ENCODE peak calls at places on chromosomes 11 and 22, in six cellular contexts. One of them, this sample, is unnamed.
A peak's percentile ranks its signal among the peaks of the same experiment; 100 is the strongest.

GRCh38 chr11:88629496-88629895 is 292.0 kb upstream of the CTSC start:
- DNase-seq in H54: no peak
- DNase-seq in A549: no peak
- DNase-seq in esophagus squamous epithelium: no peak
- DNase-seq in body of pancreas: no peak
- DNase-seq in right lobe of liver: no peak
- DNase-seq in this sample: no peak

GRCh38 chr11:59187587-59187986 is 15.7 kb downstream of the DTX4 start:
- DNase-seq in H54: no peak
- DNase-seq in A549: no peak
- DNase-seq in esophagus squamous epithelium: peak; percentile 16
- DNase-seq in body of pancreas: peak; percentile 29
- DNase-seq in right lobe of liver: peak; percentile 62
- DNase-seq in this sample: no peak

GRCh38 chr11:61477734-61478148 is 30.8 kb upstream of the LRRC10B start:
- DNase-seq in H54: peak; percentile 50
- DNase-seq in A549: peak; percentile 37
- DNase-seq in esophagus squamous epithelium: no peak
- DNase-seq in body of pancreas: peak; percentile 38
- DNase-seq in right lobe of liver: no peak
- DNase-seq in this sample: peak; percentile 75

GRCh38 chr11:130168105-130168504 is 8.5 kb downstream of the ST14 start:
- DNase-seq in H54: no peak
- DNase-seq in A549: no peak
- DNase-seq in esophagus squamous epithelium: no peak
- DNase-seq in body of pancreas: no peak
- DNase-seq in right lobe of liver: no peak
- DNase-seq in this sample: no peak

GRCh38 chr22:32265882-32266767 is 11.0 kb upstream of the SLC5A4 start:
- DNase-seq in H54: peak; percentile 24
- DNase-seq in A549: peak; percentile 60
- DNase-seq in esophagus squamous epithelium: no peak
- DNase-seq in body of pancreas: peak; percentile 78
- DNase-seq in right lobe of liver: peak; percentile 64
- DNase-seq in this sample: peak; percentile 88

GRCh38 chr11:44030276-44030932 is 17.4 kb upstream of the ACCSL start:
- DNase-seq in H54: no peak
- DNase-seq in A549: no peak
- DNase-seq in esophagus squamous epithelium: no peak
- DNase-seq in body of pancreas: peak; percentile 28
- DNase-seq in right lobe of liver: no peak
- DNase-seq in this sample: no peak

GRCh38 chr22:17774206-17774927 is at the start of gene BID:
- DNase-seq in H54: peak; percentile 35
- DNase-seq in A549: no peak
- DNase-seq in esophagus squamous epithelium: no peak
- DNase-seq in body of pancreas: peak; percentile 11
- DNase-seq in right lobe of liver: peak; percentile 81
- DNase-seq in this sample: peak; percentile 80

GRCh38 chr11:128462802-128463385 is 124.5 kb downstream of the ETS1 start:
- DNase-seq in H54: no peak
- DNase-seq in A549: no peak
- DNase-seq in esophagus squamous epithelium: no peak
- DNase-seq in body of pancreas: no peak
- DNase-seq in right lobe of liver: no peak
- DNase-seq in this sample: no peak

GRCh38 chr11:115941044-115941443 is 436.8 kb upstream of the CADM1 start:
- DNase-seq in H54: no peak
- DNase-seq in A549: no peak
- DNase-seq in esophagus squamous epithelium: no peak
- DNase-seq in body of pancreas: no peak
- DNase-seq in right lobe of liver: no peak
- DNase-seq in this sample: no peak

GRCh38 chr11:5605849-5606248 is 9.4 kb downstream of the TRIM6 start:
- DNase-seq in H54: peak; percentile 42
- DNase-seq in A549: no peak
- DNase-seq in esophagus squamous epithelium: no peak
- DNase-seq in body of pancreas: no peak
- DNase-seq in right lobe of liver: no peak
- DNase-seq in this sample: no peak

GRCh38 chr11:8871283-8871775 is 39.7 kb upstream of the AKIP1 start:
- DNase-seq in H54: peak; percentile 68
- DNase-seq in A549: peak; percentile 73
- DNase-seq in esophagus squamous epithelium: peak; percentile 1
- DNase-seq in body of pancreas: peak; percentile 56
- DNase-seq in right lobe of liver: no peak
- DNase-seq in this sample: no peak

GRCh38 chr11:130945945-130946344 is 29.7 kb upstream of the SNX19 start:
- DNase-seq in H54: no peak
- DNase-seq in A549: no peak
- DNase-seq in esophagus squamous epithelium: no peak
- DNase-seq in body of pancreas: no peak
- DNase-seq in right lobe of liver: no peak
- DNase-seq in this sample: no peak

GRCh38 chr11:110801328-110801727 is 89.1 kb upstream of the ARHGAP20 start:
- DNase-seq in H54: no peak
- DNase-seq in A549: no peak
- DNase-seq in esophagus squamous epithelium: no peak
- DNase-seq in body of pancreas: no peak
- DNase-seq in right lobe of liver: no peak
- DNase-seq in this sample: no peak

GRCh38 chr11:8092587-8093424 is 11.8 kb downstream of the TUB start:
- DNase-seq in H54: peak; percentile 94
- DNase-seq in A549: peak; percentile 66
- DNase-seq in esophagus squamous epithelium: no peak
- DNase-seq in body of pancreas: peak; percentile 76
- DNase-seq in right lobe of liver: no peak
- DNase-seq in this sample: no peak

GRCh38 chr11:40722179-40722795 is 737.2 kb downstream of the LRRC4C start:
- DNase-seq in H54: peak; percentile 13
- DNase-seq in A549: peak; percentile 51
- DNase-seq in esophagus squamous epithelium: no peak
- DNase-seq in body of pancreas: peak; percentile 13
- DNase-seq in right lobe of liver: no peak
- DNase-seq in this sample: no peak

GRCh38 chr11:96267001-96267489 is 76.0 kb downstream of the MAML2 start:
- DNase-seq in H54: no peak
- DNase-seq in A549: no peak
- DNase-seq in esophagus squamous epithelium: no peak
- DNase-seq in body of pancreas: no peak
- DNase-seq in right lobe of liver: no peak
- DNase-seq in this sample: no peak

GRCh38 chr11:10139656-10140055 is 154.4 kb downstream of the SBF2 start:
- DNase-seq in H54: peak; percentile 23
- DNase-seq in A549: peak; percentile 12
- DNase-seq in esophagus squamous epithelium: no peak
- DNase-seq in body of pancreas: no peak
- DNase-seq in right lobe of liver: no peak
- DNase-seq in this sample: no peak

GRCh38 chr11:112051768-112052167 is 22.0 kb downstream of the PIH1D2 start:
- DNase-seq in H54: no peak
- DNase-seq in A549: no peak
- DNase-seq in esophagus squamous epithelium: no peak
- DNase-seq in body of pancreas: no peak
- DNase-seq in right lobe of liver: no peak
- DNase-seq in this sample: no peak

GRCh38 chr22:35995772-35996171 is 32.9 kb downstream of the RBFOX2 start:
- DNase-seq in H54: peak; percentile 15
- DNase-seq in A549: no peak
- DNase-seq in esophagus squamous epithelium: no peak
- DNase-seq in body of pancreas: peak; percentile 49
- DNase-seq in right lobe of liver: no peak
- DNase-seq in this sample: no peak

GRCh38 chr11:81887671-81888070 is 846.0 kb downstream of the FAM181B start:
- DNase-seq in H54: no peak
- DNase-seq in A549: no peak
- DNase-seq in esophagus squamous epithelium: no peak
- DNase-seq in body of pancreas: no peak
- DNase-seq in right lobe of liver: no peak
- DNase-seq in this sample: no peak

GRCh38 chr22:16559056-16559955 is 33.3 kb downstream of the CCT8L2 start:
- DNase-seq in H54: no peak
- DNase-seq in A549: no peak
- DNase-seq in esophagus squamous epithelium: no peak
- DNase-seq in body of pancreas: no peak
- DNase-seq in right lobe of liver: no peak
- DNase-seq in this sample: no peak

GRCh38 chr11:123298488-123299447 is 103.7 kb upstream of the CLMP start:
- DNase-seq in H54: no peak
- DNase-seq in A549: no peak
- DNase-seq in esophagus squamous epithelium: no peak
- DNase-seq in body of pancreas: no peak
- DNase-seq in right lobe of liver: no peak
- DNase-seq in this sample: no peak

GRCh38 chr22:22748297-22748743 is 103.9 kb downstream of the GGTLC2 start:
- DNase-seq in H54: no peak
- DNase-seq in A549: peak; percentile 51
- DNase-seq in esophagus squamous epithelium: no peak
- DNase-seq in body of pancreas: peak; percentile 59
- DNase-seq in right lobe of liver: no peak
- DNase-seq in this sample: peak; percentile 63

GRCh38 chr11:64553554-64554201 is 37.3 kb upstream of the SLC22A12 start:
- DNase-seq in H54: peak; percentile 65
- DNase-seq in A549: peak; percentile 43
- DNase-seq in esophagus squamous epithelium: no peak
- DNase-seq in body of pancreas: peak; percentile 69
- DNase-seq in right lobe of liver: peak; percentile 33
- DNase-seq in this sample: peak; percentile 57

GRCh38 chr11:93542753-93543246 is 391 bp downstream of the SMCO4 start:
- DNase-seq in H54: no peak
- DNase-seq in A549: no peak
- DNase-seq in esophagus squamous epithelium: no peak
- DNase-seq in body of pancreas: no peak
- DNase-seq in right lobe of liver: peak; percentile 68
- DNase-seq in this sample: no peak

GRCh38 chr11:93545566-93545965 is 2.4 kb upstream of the SMCO4 start:
- DNase-seq in H54: no peak
- DNase-seq in A549: no peak
- DNase-seq in esophagus squamous epithelium: no peak
- DNase-seq in body of pancreas: no peak
- DNase-seq in right lobe of liver: no peak
- DNase-seq in this sample: no peak

GRCh38 chr11:93541154-93541553 is 2.0 kb downstream of the SMCO4 start:
- DNase-seq in H54: no peak
- DNase-seq in A549: no peak
- DNase-seq in esophagus squamous epithelium: no peak
- DNase-seq in body of pancreas: no peak
- DNase-seq in right lobe of liver: no peak
- DNase-seq in this sample: no peak

GRCh38 chr11:93541884-93542752 is 1.1 kb downstream of the SMCO4 start:
- DNase-seq in H54: peak; percentile 30
- DNase-seq in A549: peak; percentile 58
- DNase-seq in esophagus squamous epithelium: no peak
- DNase-seq in body of pancreas: peak; percentile 53
- DNase-seq in right lobe of liver: peak; percentile 70
- DNase-seq in this sample: peak; percentile 58

DNA sequence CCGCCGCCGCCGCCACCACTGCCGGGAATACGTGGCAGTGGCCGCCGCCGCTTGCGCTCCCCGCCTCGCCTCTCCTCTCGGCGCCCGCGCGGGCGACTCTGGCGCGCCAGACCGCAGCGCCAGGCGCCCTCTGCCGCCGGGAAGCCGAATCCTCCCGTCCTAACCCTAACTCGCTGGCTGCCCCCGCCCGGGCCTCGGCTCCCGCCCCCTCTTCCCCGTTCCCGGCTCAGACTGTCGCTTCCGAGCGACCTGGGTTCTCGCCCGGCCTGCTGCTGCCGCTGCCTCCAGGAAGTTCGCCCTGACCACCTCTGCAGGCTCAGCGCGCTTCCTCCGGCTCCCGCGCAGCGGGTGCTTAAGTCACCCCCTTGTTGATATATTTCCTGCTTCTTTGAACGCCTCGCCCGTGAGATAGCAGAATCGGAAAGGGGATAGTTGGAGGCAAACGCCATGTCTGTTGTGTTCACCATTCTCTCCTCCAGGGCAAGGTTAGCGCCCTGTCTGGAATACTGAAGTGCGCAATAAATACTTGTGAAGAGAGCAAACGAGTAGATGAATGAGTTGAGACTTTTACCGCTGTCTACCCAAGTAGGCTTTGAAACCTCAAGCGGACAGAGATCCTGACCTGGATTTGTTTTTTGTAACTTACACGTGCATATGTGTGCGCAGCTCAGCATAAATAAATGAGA is at the start of gene SMCO4:
- DNase-seq in H54: peak; percentile 68
- DNase-seq in A549: peak; percentile 77
- DNase-seq in esophagus squamous epithelium: no peak
- DNase-seq in body of pancreas: peak; percentile 86
- DNase-seq in right lobe of liver: peak; percentile 92
- DNase-seq in this sample: peak; percentile 90
- TF ChIP-seq POLR2A in H54: peak; percentile 24
- TF ChIP-seq POLR2A in A549: peak; percentile 32
- TF ChIP-seq POLR2A in esophagus squamous epithelium: no peak
- TF ChIP-seq POLR2A in body of pancreas: peak; percentile 22
- TF ChIP-seq POLR2A in right lobe of liver: peak; percentile 73
- TF ChIP-seq POLR2A in this sample: peak; percentile 23

GRCh38 chr11:74748211-74749126 is at the start of gene RNF169:
- DNase-seq in H54: peak; percentile 97
- DNase-seq in A549: peak; percentile 95
- DNase-seq in esophagus squamous epithelium: peak; percentile 87
- DNase-seq in body of pancreas: peak; percentile 95
- DNase-seq in right lobe of liver: peak; percentile 96
- DNase-seq in this sample: peak; percentile 92
- TF ChIP-seq POLR2A in H54: peak; percentile 79
- TF ChIP-seq POLR2A in A549: peak; percentile 68
- TF ChIP-seq POLR2A in esophagus squamous epithelium: peak; percentile 64
- TF ChIP-seq POLR2A in body of pancreas: peak; percentile 69
- TF ChIP-seq POLR2A in right lobe of liver: peak; percentile 79
- TF ChIP-seq POLR2A in this sample: peak; percentile 78

GRCh38 chr11:117098269-117099231 is at the start of gene SIK3:
- DNase-seq in H54: peak; percentile 87
- DNase-seq in A549: peak; percentile 86
- DNase-seq in esophagus squamous epithelium: peak; percentile 72
- DNase-seq in body of pancreas: peak; percentile 97
- DNase-seq in right lobe of liver: peak; percentile 97
- DNase-seq in this sample: peak; percentile 96
- TF ChIP-seq POLR2A in H54: peak; percentile 52
- TF ChIP-seq POLR2A in A549: peak; percentile 36
- TF ChIP-seq POLR2A in esophagus squamous epithelium: peak; percentile 44
- TF ChIP-seq POLR2A in body of pancreas: peak; percentile 66
- TF ChIP-seq POLR2A in right lobe of liver: peak; percentile 73
- TF ChIP-seq POLR2A in this sample: peak; percentile 44

GRCh38 chr11:66727883-66728759 is 895 bp downstream of the SPTBN2 start:
- DNase-seq in H54: no peak
- DNase-seq in A549: no peak
- DNase-seq in esophagus squamous epithelium: no peak
- DNase-seq in body of pancreas: peak; percentile 23
- DNase-seq in right lobe of liver: peak; percentile 61
- DNase-seq in this sample: no peak

GRCh38 chr11:66725646-66726045 is 3.4 kb downstream of the SPTBN2 start:
- DNase-seq in H54: no peak
- DNase-seq in A549: no peak
- DNase-seq in esophagus squamous epithelium: no peak
- DNase-seq in body of pancreas: no peak
- DNase-seq in right lobe of liver: no peak
- DNase-seq in this sample: no peak

GRCh38 chr11:66729447-66729846 is 431 bp upstream of the SPTBN2 start:
- DNase-seq in H54: no peak
- DNase-seq in A549: no peak
- DNase-seq in esophagus squamous epithelium: no peak
- DNase-seq in body of pancreas: no peak
- DNase-seq in right lobe of liver: no peak
- DNase-seq in this sample: peak; percentile 7

GRCh38 chr11:66728760-66729385 is at the start of gene SPTBN2:
- DNase-seq in H54: no peak
- DNase-seq in A549: no peak
- DNase-seq in esophagus squamous epithelium: no peak
- DNase-seq in body of pancreas: peak; percentile 22
- DNase-seq in right lobe of liver: no peak
- DNase-seq in this sample: no peak

GRCh38 chr11:66727282-66727882 is 1.6 kb downstream of the SPTBN2 start:
- DNase-seq in H54: no peak
- DNase-seq in A549: peak; percentile 23
- DNase-seq in esophagus squamous epithelium: no peak
- DNase-seq in body of pancreas: peak; percentile 49
- DNase-seq in right lobe of liver: peak; percentile 83
- DNase-seq in this sample: no peak
- TF ChIP-seq POLR2A in H54: no peak
- TF ChIP-seq POLR2A in A549: peak; percentile 37
- TF ChIP-seq POLR2A in esophagus squamous epithelium: no peak
- TF ChIP-seq POLR2A in body of pancreas: peak; percentile 19
- TF ChIP-seq POLR2A in right lobe of liver: peak; percentile 82
- TF ChIP-seq POLR2A in this sample: no peak

This sample was measured in Peyer's patch.